ENCODE peak calls at places on chromosomes 2 and 18, in ten cellular contexts. H is effector CD8-positive, alpha-beta T cell; X is CMK; A is astrocyte of the spinal cord; F is hippocampal formation; P is stimulated activated CD8-positive, alpha-beta memory T cell treated with anti-CD3 and anti-CD28 coated beads, Interleukin-4, amount 100 ng/mL, for 1 hour; E is renal cortical epithelial cell; R is RWPE1; L is adipocyte; N is epithelial cell of esophagus. O is an unnamed sample.

GRCh38 chr2:165877565-165878550 is 75.7 kb downstream of the TTC21B start:
- DNase-seq in H (no peak), X (no peak), A (no peak), F (no peak), P (no peak), E (peak; percentile 34), R (no peak), L (peak; percentile 77), N (peak; percentile 86), O (no peak)

GRCh38 chr2:188884051-188884450 is 90.1 kb upstream of the COL3A1 start:
- DNase-seq in H (no peak), X (no peak), A (peak; percentile 74), F (no peak), P (no peak), E (peak; percentile 13), R (no peak), L (peak; percentile 83), N (no peak), O (no peak)

GRCh38 chr2:73112026-73112912 is 479 bp downstream of the RAB11FIP5 start:
- DNase-seq in H (no peak), X (no peak), A (peak; percentile 36), F (no peak), P (no peak), E (no peak), R (peak; percentile 33), L (peak; percentile 74), N (peak; percentile 49), O (no peak)

GRCh38 chr2:20617892-20618467 is 32.9 kb downstream of the HS1BP3 start:
- DNase-seq in H (no peak), X (peak; percentile 55), A (peak; percentile 99), F (peak; percentile 92), P (no peak), E (peak; percentile 97), R (peak; percentile 86), L (peak; percentile 98), N (peak; percentile 82), O (peak; percentile 97)

GRCh38 chr2:128395196-128395595 is 76.5 kb upstream of the HS6ST1 start:
- DNase-seq in H (no peak), X (no peak), A (no peak), F (no peak), P (no peak), E (no peak), R (no peak), L (no peak), N (no peak), O (no peak)

GRCh38 chr2:197711576-197711975 is 6.4 kb downstream of the MARS2 start:
- DNase-seq in H (no peak), X (no peak), A (no peak), F (no peak), P (no peak), E (no peak), R (no peak), L (no peak), N (peak; percentile 29), O (no peak)

GRCh38 chr2:157990173-157990572 is 111.5 kb upstream of the UPP2 start:
- DNase-seq in H (no peak), X (no peak), A (no peak), F (no peak), P (no peak), E (peak; percentile 15), R (no peak), L (no peak), N (no peak), O (no peak)

GRCh38 chr2:96108578-96109561 is 7.5 kb downstream of the ADRA2B start:
- DNase-seq in H (no peak), X (no peak), A (no peak), F (no peak), P (no peak), E (no peak), R (no peak), L (no peak), N (no peak), O (no peak)

GRCh38 chr2:118974103-118974911 is 32.3 kb downstream of the MARCO start:
- DNase-seq in H (no peak), X (no peak), A (no peak), F (no peak), P (no peak), E (peak; percentile 77), R (peak; percentile 83), L (peak; percentile 3), N (peak; percentile 92), O (peak; percentile 24)

GRCh38 chr18:62716679-62717058 is 1.3 kb downstream of the PHLPP1 start:
- DNase-seq in H (peak; percentile 28), X (no peak), A (peak; percentile 37), F (peak; percentile 57), P (no peak), E (no peak), R (peak; percentile 37), L (peak; percentile 66), N (no peak), O (peak; percentile 5)

GRCh38 chr2:37337636-37338280 is 6.7 kb upstream of the QPCT start:
- DNase-seq in H (no peak), X (no peak), A (no peak), F (no peak), P (no peak), E (no peak), R (no peak), L (no peak), N (no peak), O (no peak)

GRCh38 chr2:29228276-29228675 is 113.1 kb downstream of the CLIP4 start:
- DNase-seq in H (no peak), X (no peak), A (peak; percentile 37), F (no peak), P (no peak), E (no peak), R (no peak), L (peak; percentile 20), N (peak; percentile 29), O (no peak)

GRCh38 chr18:10046178-10046807 is 132.5 kb downstream of the VAPA start:
- DNase-seq in H (no peak), X (no peak), A (no peak), F (no peak), P (no peak), E (no peak), R (no peak), L (no peak), N (no peak), O (no peak)

GRCh38 chr2:99389371-99389770 is 52.2 kb downstream of the EIF5B start:
- DNase-seq in H (no peak), X (no peak), A (peak; percentile 45), F (no peak), P (no peak), E (no peak), R (no peak), L (peak; percentile 29), N (no peak), O (no peak)

GRCh38 chr2:111200333-111200879 is 79.7 kb downstream of the BCL2L11 start:
- DNase-seq in H (no peak), X (no peak), A (no peak), F (no peak), P (no peak), E (no peak), R (no peak), L (no peak), N (no peak), O (no peak)

GRCh38 chr18:54878057-54878661 is 49.9 kb downstream of the RAB27B start:
- DNase-seq in H (no peak), X (peak; percentile 78), A (peak; percentile 43), F (no peak), P (no peak), E (no peak), R (no peak), L (no peak), N (no peak), O (no peak)

GRCh38 chr2:31998731-31999383 is 12.0 kb downstream of the MEMO1 start:
- DNase-seq in H (no peak), X (no peak), A (no peak), F (no peak), P (no peak), E (no peak), R (no peak), L (no peak), N (no peak), O (no peak)

GRCh38 chr2:68252407-68253210 is at the start of gene PPP3R1:
- DNase-seq in H (peak; percentile 91), X (peak; percentile 87), A (peak; percentile 97), F (peak; percentile 97), P (peak; percentile 92), E (peak; percentile 80), R (peak; percentile 88), L (peak; percentile 98), N (peak; percentile 98), O (peak; percentile 80)

GRCh38 chr2:157838442-157839161 is 37.5 kb downstream of the ACVR1 start:
- DNase-seq in H (no peak), X (peak; percentile 11), A (peak; percentile 88), F (peak; percentile 11), P (no peak), E (peak; percentile 88), R (peak; percentile 63), L (peak; percentile 88), N (peak; percentile 81), O (peak; percentile 52)

GRCh38 chr2:171095014-171095582 is 65.6 kb downstream of the TLK1 start:
- DNase-seq in H (no peak), X (no peak), A (no peak), F (no peak), P (no peak), E (no peak), R (no peak), L (no peak), N (no peak), O (no peak)

GRCh38 chr18:39232937-39233336 is 1667.3 kb upstream of the CELF4 start:
- DNase-seq in H (no peak), X (no peak), A (no peak), F (no peak), P (no peak), E (no peak), R (no peak), L (no peak), N (no peak), O (no peak)

GRCh38 chr18:58761241-58761969 is 90.1 kb downstream of the MALT1 start:
- DNase-seq in H (no peak), X (no peak), A (no peak), F (no peak), P (no peak), E (no peak), R (no peak), L (no peak), N (no peak), O (no peak)

GRCh38 chr18:77634495-77634894 is 384.8 kb downstream of the GALR1 start:
- DNase-seq in H (no peak), X (no peak), A (no peak), F (no peak), P (no peak), E (no peak), R (no peak), L (no peak), N (no peak), O (no peak)

GRCh38 chr18:2529154-2529553 is 42.2 kb downstream of the METTL4 start:
- DNase-seq in H (no peak), X (no peak), A (peak; percentile 85), F (no peak), P (no peak), E (peak; percentile 72), R (no peak), L (no peak), N (no peak), O (no peak)

GRCh38 chr18:24181806-24182205 is 42.9 kb downstream of the CABYR start:
- DNase-seq in H (no peak), X (no peak), A (peak; percentile 4), F (no peak), P (no peak), E (no peak), R (peak; percentile 5), L (peak; percentile 19), N (peak; percentile 53), O (no peak)

GRCh38 chr2:40397720-40398119 is 54.2 kb downstream of the SLC8A1 start:
- DNase-seq in H (no peak), X (no peak), A (no peak), F (no peak), P (no peak), E (no peak), R (no peak), L (no peak), N (no peak), O (no peak)

GRCh38 chr2:114937366-114937930 is 495.0 kb downstream of the DPP10 start:
- DNase-seq in H (no peak), X (no peak), A (no peak), F (no peak), P (no peak), E (no peak), R (no peak), L (no peak), N (no peak), O (no peak)